ENCODE peak calls at places on chromosomes 3 and 15, in six cellular contexts. N is transverse colon; Z is cardiac fibroblast; O is activated naive CD8-positive, alpha-beta T cell treated with anti-CD3 and anti-CD28 coated beads, Interleukin-2, amount 50 U/mL, for 24 hours; H is stimulated activated CD4-positive, alpha-beta T cell treated with anti-CD3 and anti-CD28 coated beads, Interleukin-1b, Interleukin-23, amount 100 ng/mL, for 24 hours; K is neuronal stem cell. B is an unnamed sample.

GRCh38 chr3:14947105-14947885 is at the start of gene NR2C2:
- DNase-seq in O (peak), Z (peak), K (peak), N (peak), H (peak), B (peak)

GRCh38 chr3:119794971-119795612 is 13.2 kb downstream of the NR1I2 start:
- DNase-seq in K (peak), O (no peak), N (peak), H (no peak), Z (peak), B (no peak)

GRCh38 chr3:178341636-178342035 is 194.6 kb upstream of the KCNMB2 start:
- DNase-seq in K (no peak), O (no peak), Z (no peak), H (no peak), N (no peak), B (no peak)

GRCh38 chr3:18657858-18658820 is 233.0 kb upstream of the SATB1 start:
- DNase-seq in H (no peak), Z (no peak), O (no peak), N (no peak), K (no peak), B (no peak)

GRCh38 chr3:48711727-48712126 is 5.3 kb downstream of the IP6K2 start:
- DNase-seq in K (no peak), Z (no peak), H (no peak), O (no peak), N (no peak), B (no peak)

GRCh38 chr3:96960661-96961330 is 146.4 kb downstream of the EPHA6 start:
- DNase-seq in Z (no peak), K (no peak), N (no peak), H (no peak), O (no peak), B (no peak)

GRCh38 chr15:38226867-38227266 is 25.8 kb upstream of the SPRED1 start:
- DNase-seq in O (no peak), H (no peak), K (no peak), N (peak), Z (peak), B (no peak)

GRCh38 chr3:42801048-42801620 is 3.2 kb downstream of the HIGD1A start:
- DNase-seq in Z (no peak), O (no peak), H (no peak), K (no peak), N (no peak), B (no peak)

GRCh38 chr3:9209777-9210176 is 39.7 kb downstream of the SRGAP3 start:
- DNase-seq in H (no peak), N (no peak), K (no peak), Z (no peak), O (no peak), B (no peak)

GRCh38 chr3:170037463-170038433 is at the start of gene GPR160:
- DNase-seq in Z (peak), K (peak), N (peak), H (peak), O (peak), B (peak)

GRCh38 chr15:99424978-99425665 is 140.7 kb upstream of the MEF2A start:
- DNase-seq in N (no peak), H (peak), K (no peak), O (peak), Z (peak), B (peak)

GRCh38 chr3:114841515-114841914 is 305.6 kb downstream of the ZBTB20 start:
- DNase-seq in N (no peak), H (no peak), O (no peak), Z (peak), K (no peak), B (no peak)

GRCh38 chr15:100596792-100597191 is 5.2 kb downstream of the LINS1 start:
- DNase-seq in N (peak), H (peak), Z (peak), O (peak), K (no peak), B (peak)